ENCODE peak calls at places on chromosomes 3 and 15, in nine cellular contexts. One of them, this sample, is unnamed.

GRCh38 chr3:139258276-139258675 is 85.5 kb upstream of the MRPS22 start:
- DNase-seq in activated naive CD4-positive, alpha-beta T cell treated with Interleukin-2 at 50 U/mL for 16 hours: no peak
- DNase-seq in activated naive CD8-positive, alpha-beta T cell treated with anti-CD3 and anti-CD28 coated beads for 36 hours: no peak
- DNase-seq in T-cell: no peak
- DNase-seq in Caki2: no peak
- DNase-seq in GDM1: no peak
- DNase-seq in activated CD8-positive, alpha-beta memory T cell treated with anti-CD3 and anti-CD28 coated beads for 4 hours: no peak
- DNase-seq in left cardiac atrium: no peak
- DNase-seq in upper lobe of right lung: no peak
- DNase-seq in this sample: no peak

GRCh38 chr15:99992611-99993231 is 259.5 kb upstream of the LYSMD4 start:
- DNase-seq in activated naive CD4-positive, alpha-beta T cell treated with Interleukin-2 at 50 U/mL for 16 hours: no peak
- DNase-seq in activated naive CD8-positive, alpha-beta T cell treated with anti-CD3 and anti-CD28 coated beads for 36 hours: no peak
- DNase-seq in T-cell: no peak
- DNase-seq in Caki2: no peak
- DNase-seq in GDM1: no peak
- DNase-seq in activated CD8-positive, alpha-beta memory T cell treated with anti-CD3 and anti-CD28 coated beads for 4 hours: no peak
- DNase-seq in left cardiac atrium: no peak
- DNase-seq in upper lobe of right lung: peak
- DNase-seq in this sample: no peak

GRCh38 chr3:51538115-51538458 is 432 bp upstream of the RAD54L2 start:
- DNase-seq in activated naive CD4-positive, alpha-beta T cell treated with Interleukin-2 at 50 U/mL for 16 hours: no peak
- DNase-seq in activated naive CD8-positive, alpha-beta T cell treated with anti-CD3 and anti-CD28 coated beads for 36 hours: peak
- DNase-seq in T-cell: peak
- DNase-seq in Caki2: no peak
- DNase-seq in GDM1: no peak
- DNase-seq in activated CD8-positive, alpha-beta memory T cell treated with anti-CD3 and anti-CD28 coated beads for 4 hours: no peak
- DNase-seq in left cardiac atrium: no peak
- DNase-seq in upper lobe of right lung: no peak
- DNase-seq in this sample: no peak

GRCh38 chr3:105836533-105836932 is 32.3 kb downstream of the CBLB start:
- DNase-seq in activated naive CD4-positive, alpha-beta T cell treated with Interleukin-2 at 50 U/mL for 16 hours: peak
- DNase-seq in activated naive CD8-positive, alpha-beta T cell treated with anti-CD3 and anti-CD28 coated beads for 36 hours: no peak
- DNase-seq in T-cell: no peak
- DNase-seq in Caki2: no peak
- DNase-seq in GDM1: no peak
- DNase-seq in activated CD8-positive, alpha-beta memory T cell treated with anti-CD3 and anti-CD28 coated beads for 4 hours: no peak
- DNase-seq in left cardiac atrium: no peak
- DNase-seq in upper lobe of right lung: no peak
- DNase-seq in this sample: no peak

GRCh38 chr3:160804762-160805161 is 48.7 kb downstream of the PPM1L start:
- DNase-seq in activated naive CD4-positive, alpha-beta T cell treated with Interleukin-2 at 50 U/mL for 16 hours: no peak
- DNase-seq in activated naive CD8-positive, alpha-beta T cell treated with anti-CD3 and anti-CD28 coated beads for 36 hours: no peak
- DNase-seq in T-cell: no peak
- DNase-seq in Caki2: no peak
- DNase-seq in GDM1: no peak
- DNase-seq in activated CD8-positive, alpha-beta memory T cell treated with anti-CD3 and anti-CD28 coated beads for 4 hours: no peak
- DNase-seq in left cardiac atrium: peak
- DNase-seq in upper lobe of right lung: no peak
- DNase-seq in this sample: no peak

GRCh38 chr3:142647856-142648255 is 51.7 kb downstream of the PLS1 start:
- DNase-seq in activated naive CD4-positive, alpha-beta T cell treated with Interleukin-2 at 50 U/mL for 16 hours: no peak
- DNase-seq in activated naive CD8-positive, alpha-beta T cell treated with anti-CD3 and anti-CD28 coated beads for 36 hours: no peak
- DNase-seq in T-cell: no peak
- DNase-seq in Caki2: peak
- DNase-seq in GDM1: no peak
- DNase-seq in activated CD8-positive, alpha-beta memory T cell treated with anti-CD3 and anti-CD28 coated beads for 4 hours: no peak
- DNase-seq in left cardiac atrium: no peak
- DNase-seq in upper lobe of right lung: no peak
- DNase-seq in this sample: no peak

GRCh38 chr3:132543016-132543739 is 53.9 kb upstream of the ACKR4 start:
- DNase-seq in activated naive CD4-positive, alpha-beta T cell treated with Interleukin-2 at 50 U/mL for 16 hours: no peak
- DNase-seq in activated naive CD8-positive, alpha-beta T cell treated with anti-CD3 and anti-CD28 coated beads for 36 hours: no peak
- DNase-seq in T-cell: no peak
- DNase-seq in Caki2: peak
- DNase-seq in GDM1: no peak
- DNase-seq in activated CD8-positive, alpha-beta memory T cell treated with anti-CD3 and anti-CD28 coated beads for 4 hours: no peak
- DNase-seq in left cardiac atrium: no peak
- DNase-seq in upper lobe of right lung: no peak
- DNase-seq in this sample: no peak

GRCh38 chr3:19206540-19206939 is 58.2 kb downstream of the KCNH8 start:
- DNase-seq in activated naive CD4-positive, alpha-beta T cell treated with Interleukin-2 at 50 U/mL for 16 hours: no peak
- DNase-seq in activated naive CD8-positive, alpha-beta T cell treated with anti-CD3 and anti-CD28 coated beads for 36 hours: no peak
- DNase-seq in T-cell: no peak
- DNase-seq in Caki2: no peak
- DNase-seq in GDM1: no peak
- DNase-seq in activated CD8-positive, alpha-beta memory T cell treated with anti-CD3 and anti-CD28 coated beads for 4 hours: no peak
- DNase-seq in left cardiac atrium: no peak
- DNase-seq in upper lobe of right lung: no peak
- DNase-seq in this sample: no peak

GRCh38 chr3:196127308-196128040 is 45.6 kb upstream of the TFRC start:
- DNase-seq in activated naive CD4-positive, alpha-beta T cell treated with Interleukin-2 at 50 U/mL for 16 hours: peak
- DNase-seq in activated naive CD8-positive, alpha-beta T cell treated with anti-CD3 and anti-CD28 coated beads for 36 hours: peak
- DNase-seq in T-cell: no peak
- DNase-seq in Caki2: no peak
- DNase-seq in GDM1: peak
- DNase-seq in activated CD8-positive, alpha-beta memory T cell treated with anti-CD3 and anti-CD28 coated beads for 4 hours: no peak
- DNase-seq in left cardiac atrium: no peak
- DNase-seq in upper lobe of right lung: no peak
- DNase-seq in this sample: peak

GRCh38 chr3:105431171-105431570 is 64.5 kb downstream of the ALCAM start:
- DNase-seq in activated naive CD4-positive, alpha-beta T cell treated with Interleukin-2 at 50 U/mL for 16 hours: no peak
- DNase-seq in activated naive CD8-positive, alpha-beta T cell treated with anti-CD3 and anti-CD28 coated beads for 36 hours: no peak
- DNase-seq in T-cell: no peak
- DNase-seq in Caki2: no peak
- DNase-seq in GDM1: no peak
- DNase-seq in activated CD8-positive, alpha-beta memory T cell treated with anti-CD3 and anti-CD28 coated beads for 4 hours: no peak
- DNase-seq in left cardiac atrium: no peak
- DNase-seq in upper lobe of right lung: no peak
- DNase-seq in this sample: no peak

GRCh38 chr3:9349321-9350117 is 13.3 kb upstream of the THUMPD3 start:
- DNase-seq in activated naive CD4-positive, alpha-beta T cell treated with Interleukin-2 at 50 U/mL for 16 hours: no peak
- DNase-seq in activated naive CD8-positive, alpha-beta T cell treated with anti-CD3 and anti-CD28 coated beads for 36 hours: no peak
- DNase-seq in T-cell: no peak
- DNase-seq in Caki2: peak
- DNase-seq in GDM1: no peak
- DNase-seq in activated CD8-positive, alpha-beta memory T cell treated with anti-CD3 and anti-CD28 coated beads for 4 hours: no peak
- DNase-seq in left cardiac atrium: no peak
- DNase-seq in upper lobe of right lung: no peak
- DNase-seq in this sample: no peak

GRCh38 chr15:80367094-80367493 is 37.1 kb upstream of the ARNT2 start:
- DNase-seq in activated naive CD4-positive, alpha-beta T cell treated with Interleukin-2 at 50 U/mL for 16 hours: no peak
- DNase-seq in activated naive CD8-positive, alpha-beta T cell treated with anti-CD3 and anti-CD28 coated beads for 36 hours: no peak
- DNase-seq in T-cell: no peak
- DNase-seq in Caki2: no peak
- DNase-seq in GDM1: no peak
- DNase-seq in activated CD8-positive, alpha-beta memory T cell treated with anti-CD3 and anti-CD28 coated beads for 4 hours: no peak
- DNase-seq in left cardiac atrium: no peak
- DNase-seq in upper lobe of right lung: no peak
- DNase-seq in this sample: peak

GRCh38 chr3:197352382-197352781 is 54.0 kb upstream of the DLG1 start:
- DNase-seq in activated naive CD4-positive, alpha-beta T cell treated with Interleukin-2 at 50 U/mL for 16 hours: no peak
- DNase-seq in activated naive CD8-positive, alpha-beta T cell treated with anti-CD3 and anti-CD28 coated beads for 36 hours: no peak
- DNase-seq in T-cell: no peak
- DNase-seq in Caki2: no peak
- DNase-seq in GDM1: no peak
- DNase-seq in activated CD8-positive, alpha-beta memory T cell treated with anti-CD3 and anti-CD28 coated beads for 4 hours: no peak
- DNase-seq in left cardiac atrium: peak
- DNase-seq in upper lobe of right lung: no peak
- DNase-seq in this sample: no peak

GRCh38 chr3:52039426-52039825 is 16.9 kb downstream of the DUSP7 start:
- DNase-seq in activated naive CD4-positive, alpha-beta T cell treated with Interleukin-2 at 50 U/mL for 16 hours: no peak
- DNase-seq in activated naive CD8-positive, alpha-beta T cell treated with anti-CD3 and anti-CD28 coated beads for 36 hours: no peak
- DNase-seq in T-cell: no peak
- DNase-seq in Caki2: no peak
- DNase-seq in GDM1: no peak
- DNase-seq in activated CD8-positive, alpha-beta memory T cell treated with anti-CD3 and anti-CD28 coated beads for 4 hours: no peak
- DNase-seq in left cardiac atrium: no peak
- DNase-seq in upper lobe of right lung: no peak
- DNase-seq in this sample: no peak

GRCh38 chr3:52117537-52117936 is 36.7 kb downstream of the POC1A start:
- DNase-seq in activated naive CD4-positive, alpha-beta T cell treated with Interleukin-2 at 50 U/mL for 16 hours: no peak
- DNase-seq in activated naive CD8-positive, alpha-beta T cell treated with anti-CD3 and anti-CD28 coated beads for 36 hours: no peak
- DNase-seq in T-cell: no peak
- DNase-seq in Caki2: no peak
- DNase-seq in GDM1: no peak
- DNase-seq in activated CD8-positive, alpha-beta memory T cell treated with anti-CD3 and anti-CD28 coated beads for 4 hours: no peak
- DNase-seq in left cardiac atrium: no peak
- DNase-seq in upper lobe of right lung: no peak
- DNase-seq in this sample: no peak

GRCh38 chr15:48005921-48006541 is 114.8 kb upstream of the SLC24A5 start:
- DNase-seq in activated naive CD4-positive, alpha-beta T cell treated with Interleukin-2 at 50 U/mL for 16 hours: no peak
- DNase-seq in activated naive CD8-positive, alpha-beta T cell treated with anti-CD3 and anti-CD28 coated beads for 36 hours: no peak
- DNase-seq in T-cell: no peak
- DNase-seq in Caki2: peak
- DNase-seq in GDM1: no peak
- DNase-seq in activated CD8-positive, alpha-beta memory T cell treated with anti-CD3 and anti-CD28 coated beads for 4 hours: no peak
- DNase-seq in left cardiac atrium: no peak
- DNase-seq in upper lobe of right lung: no peak
- DNase-seq in this sample: no peak

GRCh38 chr15:27589260-27589659 is 509.9 kb downstream of the OCA2 start:
- DNase-seq in activated naive CD4-positive, alpha-beta T cell treated with Interleukin-2 at 50 U/mL for 16 hours: no peak
- DNase-seq in activated naive CD8-positive, alpha-beta T cell treated with anti-CD3 and anti-CD28 coated beads for 36 hours: no peak
- DNase-seq in T-cell: no peak
- DNase-seq in Caki2: no peak
- DNase-seq in GDM1: no peak
- DNase-seq in activated CD8-positive, alpha-beta memory T cell treated with anti-CD3 and anti-CD28 coated beads for 4 hours: no peak
- DNase-seq in left cardiac atrium: no peak
- DNase-seq in upper lobe of right lung: no peak
- DNase-seq in this sample: no peak

GRCh38 chr3:178385280-178385952 is 150.8 kb upstream of the KCNMB2 start:
- DNase-seq in activated naive CD4-positive, alpha-beta T cell treated with Interleukin-2 at 50 U/mL for 16 hours: no peak
- DNase-seq in activated naive CD8-positive, alpha-beta T cell treated with anti-CD3 and anti-CD28 coated beads for 36 hours: no peak
- DNase-seq in T-cell: peak
- DNase-seq in Caki2: peak
- DNase-seq in GDM1: no peak
- DNase-seq in activated CD8-positive, alpha-beta memory T cell treated with anti-CD3 and anti-CD28 coated beads for 4 hours: no peak
- DNase-seq in left cardiac atrium: no peak
- DNase-seq in upper lobe of right lung: no peak
- DNase-seq in this sample: no peak

GRCh38 chr3:42090973-42091731 is at the start of gene TRAK1:
- DNase-seq in activated naive CD4-positive, alpha-beta T cell treated with Interleukin-2 at 50 U/mL for 16 hours: no peak
- DNase-seq in activated naive CD8-positive, alpha-beta T cell treated with anti-CD3 and anti-CD28 coated beads for 36 hours: no peak
- DNase-seq in T-cell: no peak
- DNase-seq in Caki2: no peak
- DNase-seq in GDM1: no peak
- DNase-seq in activated CD8-positive, alpha-beta memory T cell treated with anti-CD3 and anti-CD28 coated beads for 4 hours: no peak
- DNase-seq in left cardiac atrium: peak
- DNase-seq in upper lobe of right lung: no peak
- DNase-seq in this sample: no peak

GRCh38 chr15:91278956-91279355 is 178.9 kb downstream of the SV2B start:
- DNase-seq in activated naive CD4-positive, alpha-beta T cell treated with Interleukin-2 at 50 U/mL for 16 hours: no peak
- DNase-seq in activated naive CD8-positive, alpha-beta T cell treated with anti-CD3 and anti-CD28 coated beads for 36 hours: no peak
- DNase-seq in T-cell: no peak
- DNase-seq in Caki2: no peak
- DNase-seq in GDM1: no peak
- DNase-seq in activated CD8-positive, alpha-beta memory T cell treated with anti-CD3 and anti-CD28 coated beads for 4 hours: no peak
- DNase-seq in left cardiac atrium: no peak
- DNase-seq in upper lobe of right lung: no peak
- DNase-seq in this sample: no peak

GRCh38 chr3:37144806-37145205 is 29.6 kb downstream of the LRRFIP2 start:
- DNase-seq in activated naive CD4-positive, alpha-beta T cell treated with Interleukin-2 at 50 U/mL for 16 hours: no peak
- DNase-seq in activated naive CD8-positive, alpha-beta T cell treated with anti-CD3 and anti-CD28 coated beads for 36 hours: no peak
- DNase-seq in T-cell: no peak
- DNase-seq in Caki2: no peak
- DNase-seq in GDM1: no peak
- DNase-seq in activated CD8-positive, alpha-beta memory T cell treated with anti-CD3 and anti-CD28 coated beads for 4 hours: no peak
- DNase-seq in left cardiac atrium: no peak
- DNase-seq in upper lobe of right lung: no peak
- DNase-seq in this sample: no peak

GRCh38 chr3:39187372-39188155 is 4.8 kb downstream of the XIRP1 start:
- DNase-seq in activated naive CD4-positive, alpha-beta T cell treated with Interleukin-2 at 50 U/mL for 16 hours: no peak
- DNase-seq in activated naive CD8-positive, alpha-beta T cell treated with anti-CD3 and anti-CD28 coated beads for 36 hours: no peak
- DNase-seq in T-cell: no peak
- DNase-seq in Caki2: no peak
- DNase-seq in GDM1: no peak
- DNase-seq in activated CD8-positive, alpha-beta memory T cell treated with anti-CD3 and anti-CD28 coated beads for 4 hours: no peak
- DNase-seq in left cardiac atrium: no peak
- DNase-seq in upper lobe of right lung: no peak
- DNase-seq in this sample: no peak

GRCh38 chr3:157102098-157102497 is 57.8 kb downstream of the CCNL1 start:
- DNase-seq in activated naive CD4-positive, alpha-beta T cell treated with Interleukin-2 at 50 U/mL for 16 hours: no peak
- DNase-seq in activated naive CD8-positive, alpha-beta T cell treated with anti-CD3 and anti-CD28 coated beads for 36 hours: no peak
- DNase-seq in T-cell: no peak
- DNase-seq in Caki2: no peak
- DNase-seq in GDM1: no peak
- DNase-seq in activated CD8-positive, alpha-beta memory T cell treated with anti-CD3 and anti-CD28 coated beads for 4 hours: no peak
- DNase-seq in left cardiac atrium: no peak
- DNase-seq in upper lobe of right lung: no peak
- DNase-seq in this sample: no peak

GRCh38 chr15:28977377-28978010 is 91.7 kb downstream of the APBA2 start:
- DNase-seq in activated naive CD4-positive, alpha-beta T cell treated with Interleukin-2 at 50 U/mL for 16 hours: no peak
- DNase-seq in activated naive CD8-positive, alpha-beta T cell treated with anti-CD3 and anti-CD28 coated beads for 36 hours: no peak
- DNase-seq in T-cell: no peak
- DNase-seq in Caki2: peak
- DNase-seq in GDM1: no peak
- DNase-seq in activated CD8-positive, alpha-beta memory T cell treated with anti-CD3 and anti-CD28 coated beads for 4 hours: no peak
- DNase-seq in left cardiac atrium: peak
- DNase-seq in upper lobe of right lung: no peak
- DNase-seq in this sample: no peak

GRCh38 chr15:26842391-26842790 is 24.5 kb upstream of the GABRA5 start:
- DNase-seq in activated naive CD4-positive, alpha-beta T cell treated with Interleukin-2 at 50 U/mL for 16 hours: no peak
- DNase-seq in activated naive CD8-positive, alpha-beta T cell treated with anti-CD3 and anti-CD28 coated beads for 36 hours: no peak
- DNase-seq in T-cell: no peak
- DNase-seq in Caki2: no peak
- DNase-seq in GDM1: no peak
- DNase-seq in activated CD8-positive, alpha-beta memory T cell treated with anti-CD3 and anti-CD28 coated beads for 4 hours: no peak
- DNase-seq in left cardiac atrium: no peak
- DNase-seq in upper lobe of right lung: no peak
- DNase-seq in this sample: no peak

GRCh38 chr15:58793862-58794261 is 22.8 kb downstream of the MINDY2 start:
- DNase-seq in activated naive CD4-positive, alpha-beta T cell treated with Interleukin-2 at 50 U/mL for 16 hours: no peak
- DNase-seq in activated naive CD8-positive, alpha-beta T cell treated with anti-CD3 and anti-CD28 coated beads for 36 hours: no peak
- DNase-seq in T-cell: no peak
- DNase-seq in Caki2: peak
- DNase-seq in GDM1: no peak
- DNase-seq in activated CD8-positive, alpha-beta memory T cell treated with anti-CD3 and anti-CD28 coated beads for 4 hours: no peak
- DNase-seq in left cardiac atrium: no peak
- DNase-seq in upper lobe of right lung: peak
- DNase-seq in this sample: no peak

GRCh38 chr15:96361309-96362000 is 31.0 kb downstream of the NR2F2 start:
- DNase-seq in activated naive CD4-positive, alpha-beta T cell treated with Interleukin-2 at 50 U/mL for 16 hours: no peak
- DNase-seq in activated naive CD8-positive, alpha-beta T cell treated with anti-CD3 and anti-CD28 coated beads for 36 hours: no peak
- DNase-seq in T-cell: no peak
- DNase-seq in Caki2: no peak
- DNase-seq in GDM1: no peak
- DNase-seq in activated CD8-positive, alpha-beta memory T cell treated with anti-CD3 and anti-CD28 coated beads for 4 hours: no peak
- DNase-seq in left cardiac atrium: no peak
- DNase-seq in upper lobe of right lung: no peak
- DNase-seq in this sample: no peak

GRCh38 chr3:121926380-121926779 is 32.2 kb downstream of the SLC15A2 start:
- DNase-seq in activated naive CD4-positive, alpha-beta T cell treated with Interleukin-2 at 50 U/mL for 16 hours: no peak
- DNase-seq in activated naive CD8-positive, alpha-beta T cell treated with anti-CD3 and anti-CD28 coated beads for 36 hours: no peak
- DNase-seq in T-cell: no peak
- DNase-seq in Caki2: no peak
- DNase-seq in GDM1: no peak
- DNase-seq in activated CD8-positive, alpha-beta memory T cell treated with anti-CD3 and anti-CD28 coated beads for 4 hours: no peak
- DNase-seq in left cardiac atrium: no peak
- DNase-seq in upper lobe of right lung: no peak
- DNase-seq in this sample: no peak

GRCh38 chr3:10352146-10352911 is 31.4 kb upstream of the SEC13 start:
- DNase-seq in activated naive CD4-positive, alpha-beta T cell treated with Interleukin-2 at 50 U/mL for 16 hours: no peak
- DNase-seq in activated naive CD8-positive, alpha-beta T cell treated with anti-CD3 and anti-CD28 coated beads for 36 hours: no peak
- DNase-seq in T-cell: no peak
- DNase-seq in Caki2: peak
- DNase-seq in GDM1: no peak
- DNase-seq in activated CD8-positive, alpha-beta memory T cell treated with anti-CD3 and anti-CD28 coated beads for 4 hours: no peak
- DNase-seq in left cardiac atrium: no peak
- DNase-seq in upper lobe of right lung: no peak
- DNase-seq in this sample: no peak

GRCh38 chr3:53350652-53351051 is 3.3 kb upstream of the DCP1A start:
- DNase-seq in activated naive CD4-positive, alpha-beta T cell treated with Interleukin-2 at 50 U/mL for 16 hours: no peak
- DNase-seq in activated naive CD8-positive, alpha-beta T cell treated with anti-CD3 and anti-CD28 coated beads for 36 hours: no peak
- DNase-seq in T-cell: no peak
- DNase-seq in Caki2: peak
- DNase-seq in GDM1: peak
- DNase-seq in activated CD8-positive, alpha-beta memory T cell treated with anti-CD3 and anti-CD28 coated beads for 4 hours: no peak
- DNase-seq in left cardiac atrium: no peak
- DNase-seq in upper lobe of right lung: no peak
- DNase-seq in this sample: no peak

GRCh38 chr3:23944007-23944760 is 902 bp upstream of the NR1D2 start:
- DNase-seq in activated naive CD4-positive, alpha-beta T cell treated with Interleukin-2 at 50 U/mL for 16 hours: no peak
- DNase-seq in activated naive CD8-positive, alpha-beta T cell treated with anti-CD3 and anti-CD28 coated beads for 36 hours: no peak
- DNase-seq in T-cell: no peak
- DNase-seq in Caki2: no peak
- DNase-seq in GDM1: no peak
- DNase-seq in activated CD8-positive, alpha-beta memory T cell treated with anti-CD3 and anti-CD28 coated beads for 4 hours: no peak
- DNase-seq in left cardiac atrium: no peak
- DNase-seq in upper lobe of right lung: no peak
- DNase-seq in this sample: no peak

This sample was measured in NK-92 treated with Interleukin-12 subunit alpha and Interleukin-12 subunit beta, amount 100 ng/mL, for 24 hours.